ENCODE peak calls at places on chromosomes 12 and 14, in four cellular contexts. E, V, R and C are unnamed samples.

GRCh38 chr14:70018713-70019201 is 139.5 kb downstream of the SMOC1 start:
- DNase-seq in R (no peak), E (no peak), V (peak), C (no peak)

GRCh38 chr12:6763380-6763779 is 2.8 kb upstream of the PTMS start:
- DNase-seq in V (no peak), E (no peak), R (no peak), C (no peak)

GRCh38 chr14:51568366-51568765 is 83.3 kb upstream of the FRMD6 start:
- DNase-seq in R (no peak), E (no peak), V (no peak), C (no peak)

GRCh38 chr14:39034481-39035296 is 68.3 kb downstream of the SEC23A start:
- DNase-seq in R (no peak), V (no peak), E (no peak), C (no peak)

GRCh38 chr14:105356927-105357326 is 41.4 kb upstream of the TEX22 start:
- DNase-seq in E (no peak), V (no peak), R (no peak), C (no peak)

GRCh38 chr14:99808515-99808914 is 15.3 kb downstream of the EML1 start:
- DNase-seq in R (no peak), E (no peak), V (no peak), C (no peak)

GRCh38 chr14:97077253-97077653 is 280.1 kb downstream of the VRK1 start:
- DNase-seq in V (peak), R (peak), E (peak), C (no peak)

GRCh38 chr12:69107541-69107940 is 131.8 kb upstream of the CPSF6 start:
- DNase-seq in E (no peak), V (no peak), R (no peak), C (no peak)

DNA sequence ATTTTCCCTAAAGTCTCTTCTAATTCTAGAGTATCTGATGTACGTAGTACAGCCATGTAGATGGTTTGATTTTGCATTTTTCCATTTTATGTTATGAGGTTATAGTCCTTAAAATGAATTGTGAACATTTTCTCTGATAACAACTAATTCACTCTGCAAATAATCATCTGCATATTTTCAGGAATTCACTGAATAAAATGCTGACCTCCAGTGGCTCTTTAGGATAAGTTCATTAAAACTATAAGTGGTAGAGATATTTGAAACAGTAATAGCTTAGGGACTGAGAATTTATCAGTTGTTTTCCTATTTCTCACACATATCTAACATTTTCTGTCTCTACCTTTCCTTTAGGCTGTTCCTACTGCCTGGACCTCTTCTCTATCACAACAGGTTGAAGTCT is 4.4 kb downstream of the MSRB3 start:
- DNase-seq in E (no peak), V (no peak), R (no peak), C (no peak)
- TF ChIP-seq CTCF in E (no peak), V (no peak), R (peak), C (peak)

GRCh38 chr12:88242939-88243338 is 100.8 kb downstream of the TMTC3 start:
- DNase-seq in E (no peak), V (no peak), R (no peak), C (no peak)
- TF ChIP-seq CTCF in E (no peak), V (no peak), R (no peak), C (no peak)

DNA sequence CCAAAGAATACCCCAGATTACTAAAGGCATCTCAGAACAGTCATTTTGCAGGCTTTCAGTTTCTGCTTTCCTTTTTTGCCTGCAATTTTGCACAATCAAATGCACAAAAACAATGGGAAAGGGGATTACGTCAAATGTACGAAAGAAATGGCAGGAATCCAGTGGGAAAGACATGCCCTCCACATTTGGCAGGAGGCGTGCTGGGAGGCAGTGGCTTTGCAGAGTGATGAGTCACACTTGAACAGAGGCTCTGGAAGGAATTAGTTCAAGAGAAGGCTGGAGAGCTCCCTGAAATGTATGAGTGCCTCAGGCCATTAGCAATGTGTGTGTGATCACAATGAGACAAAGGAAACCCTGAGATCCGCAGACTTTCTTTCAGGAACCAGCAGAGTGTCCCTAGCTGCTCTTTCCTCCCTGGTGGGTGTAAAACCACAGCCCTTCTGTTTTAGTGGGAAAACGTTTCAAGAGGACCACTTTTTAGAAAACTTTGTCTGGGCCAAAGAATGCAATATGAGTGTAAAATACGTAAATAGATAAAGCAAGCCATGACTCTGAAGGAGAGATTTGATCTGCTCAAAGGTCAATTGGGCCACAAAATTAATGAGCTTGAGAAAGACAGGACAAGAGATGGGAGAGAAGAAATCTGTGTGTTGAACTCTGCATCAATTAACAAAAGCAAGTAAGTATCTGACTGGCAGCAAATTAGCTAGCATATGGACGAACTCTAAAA is 155.5 kb upstream of the PDE3A start:
- DNase-seq in R (peak), V (peak), E (peak), C (no peak)
- TF ChIP-seq CTCF in R (no peak), V (no peak), E (no peak), C (peak)

GRCh38 chr14:20934148-20934762 is 21.0 kb upstream of the RNASE2 start:
- DNase-seq in V (peak), E (no peak), R (no peak), C (no peak)
- TF ChIP-seq CTCF in V (peak), E (peak), R (peak), C (peak)

DNA sequence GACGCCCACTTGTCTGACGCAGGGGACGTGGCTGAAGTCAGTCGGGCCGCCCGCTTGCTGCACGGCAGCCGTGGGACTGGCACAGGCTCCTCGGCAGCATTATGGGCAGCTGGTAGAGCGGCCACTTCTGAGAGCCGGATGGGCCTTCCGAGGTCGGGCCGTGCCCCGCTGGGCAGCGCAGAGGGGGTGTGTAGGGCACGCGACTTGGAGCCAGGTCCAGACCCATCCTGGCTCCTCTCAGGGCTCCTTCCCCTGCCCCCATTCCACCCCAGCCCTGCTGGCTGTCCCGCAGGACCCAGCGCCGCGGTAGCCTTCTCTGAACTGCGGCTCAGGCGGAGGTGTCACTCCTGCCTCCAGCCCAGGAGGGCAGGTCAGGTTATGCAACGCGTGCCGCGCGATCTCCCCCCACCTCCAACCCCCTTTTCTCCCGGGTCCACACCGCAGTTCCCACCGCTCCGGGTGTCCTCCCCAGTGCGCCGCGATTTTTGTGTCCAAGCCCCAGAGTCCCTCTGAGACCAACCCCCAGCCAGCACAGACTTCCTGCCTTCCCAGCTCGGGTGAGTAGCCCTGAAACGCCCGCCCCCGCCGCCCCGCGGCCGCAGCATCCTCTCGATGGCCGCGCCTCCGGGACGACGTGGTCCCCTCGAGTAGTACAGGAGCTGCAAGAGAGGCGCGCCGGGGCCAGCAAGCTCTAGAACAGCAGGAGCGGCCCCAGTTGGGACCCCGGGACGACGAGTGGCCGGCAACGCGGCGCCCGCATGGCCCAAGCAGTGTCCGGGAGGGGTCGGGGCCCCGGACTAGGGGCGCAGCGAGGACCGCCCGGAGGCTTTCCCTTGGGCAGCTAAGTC is 41.1 kb upstream of the CAPRIN2 start:
- DNase-seq in E (peak), R (peak), V (peak), C (peak)
- TF ChIP-seq CTCF in E (no peak), R (peak), V (peak), C (peak)

DNA sequence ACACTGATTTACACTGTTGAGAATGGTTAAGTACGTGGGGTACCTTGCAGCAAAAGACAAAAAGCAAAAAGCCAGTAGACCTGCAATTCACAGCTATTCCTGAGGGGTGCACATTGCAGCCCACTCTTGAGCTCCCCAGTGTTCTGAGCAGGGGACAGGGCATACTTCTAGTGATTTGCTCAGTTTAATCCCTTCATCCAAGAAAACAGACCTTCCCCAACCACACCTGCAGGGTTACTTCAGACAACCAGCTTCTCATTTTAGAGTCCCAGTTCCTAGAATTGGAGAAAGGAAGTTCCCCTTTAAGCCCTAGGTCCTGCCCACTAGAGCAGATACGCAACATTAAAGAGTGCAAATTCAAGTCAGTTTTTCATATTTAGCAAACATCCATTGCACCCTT is 3.6 kb upstream of the WSB2 start:
- DNase-seq in V (no peak), E (no peak), R (no peak), C (no peak)
- TF ChIP-seq CTCF in V (no peak), E (no peak), R (peak), C (peak)

DNA sequence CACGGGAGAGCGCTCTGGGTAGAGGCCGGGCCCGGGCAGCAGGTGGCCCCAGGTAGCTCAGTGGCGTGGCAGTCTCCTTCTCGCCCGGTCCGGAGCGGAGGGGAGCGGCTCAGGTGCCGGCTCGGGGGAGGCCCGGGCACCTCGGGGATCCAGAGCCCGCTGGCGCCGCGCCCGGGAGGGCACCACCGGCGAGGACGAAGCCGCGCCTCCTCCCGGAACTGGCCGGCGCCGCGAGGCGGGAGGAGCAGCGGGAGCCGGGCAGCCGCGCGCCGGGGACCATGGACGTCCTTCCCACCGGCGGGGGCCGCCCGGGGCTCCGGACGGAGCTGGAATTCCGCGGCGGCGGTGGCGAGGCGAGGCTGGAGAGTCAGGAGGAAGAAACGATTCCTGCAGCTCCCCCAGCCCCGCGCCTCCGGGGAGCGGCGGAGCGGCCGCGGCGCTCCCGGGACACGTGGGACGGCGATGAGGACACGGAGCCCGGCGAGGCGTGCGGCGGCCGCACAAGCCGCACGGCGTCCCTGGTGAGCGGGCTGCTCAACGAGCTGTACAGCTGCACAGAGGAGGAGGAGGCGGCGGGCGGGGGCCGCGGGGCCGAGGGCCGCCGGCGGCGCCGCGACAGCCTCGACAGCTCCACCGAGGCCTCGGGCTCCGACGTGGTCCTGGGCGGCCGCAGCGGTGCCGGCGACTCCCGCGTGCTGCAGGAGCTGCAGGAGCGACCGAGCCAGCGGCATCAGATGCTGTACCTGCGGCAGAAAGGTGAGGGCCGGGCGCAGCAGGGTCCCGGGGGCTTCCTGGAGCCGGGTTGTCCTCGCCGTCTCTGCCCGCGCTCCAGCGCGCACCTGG is 21.5 kb upstream of the GNS start:
- DNase-seq in V (peak), E (peak), R (no peak), C (no peak)
- TF ChIP-seq CTCF in V (no peak), E (no peak), R (no peak), C (no peak)

DNA sequence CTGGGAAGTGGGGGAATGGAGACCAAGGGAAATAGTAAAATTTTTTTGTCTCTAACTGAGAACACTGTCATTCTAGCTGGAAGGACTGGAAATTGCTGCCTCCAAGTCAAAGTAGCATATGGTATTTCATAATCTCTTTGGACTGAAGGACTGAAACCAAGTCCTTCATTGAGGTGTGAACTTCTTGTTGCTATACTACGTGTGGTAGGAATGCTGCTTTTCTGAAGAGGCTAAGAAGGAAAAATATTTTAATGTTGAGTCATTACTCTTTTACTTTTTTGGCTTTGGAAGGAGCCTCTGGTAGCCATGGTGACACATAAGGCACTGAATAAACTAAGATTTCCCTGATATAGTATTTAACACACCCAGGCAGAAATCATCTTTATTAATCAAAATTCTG is 465.4 kb downstream of the NPAS3 start:
- DNase-seq in E (peak), V (no peak), R (peak), C (no peak)
- TF ChIP-seq CTCF in E (no peak), V (no peak), R (no peak), C (peak)